ENCODE peak calls at places on chromosome X, in eight cellular contexts. One of them, this sample, is unnamed.

GRCh38 chrX:8237718-8238117 is 66.7 kb upstream of the VCX2 start:
- DNase-seq in NCI-H774: no peak
- DNase-seq in left lung: no peak
- DNase-seq in hypothalamus: no peak
- DNase-seq in smooth muscle cell of the brain vasculature: no peak
- DNase-seq in T1000: no peak
- DNase-seq in EL: no peak
- DNase-seq in stimulated activated CD4-positive, alpha-beta T cell treated with anti-CD3 and anti-CD28 coated beads, Interleukin-1b, Interleukin-23, amount 100 ng/mL, for 24 hours: no peak
- DNase-seq in this sample: no peak

GRCh38 chrX:150459168-150459567 is 96.1 kb downstream of the MAMLD1 start:
- DNase-seq in NCI-H774: no peak
- DNase-seq in left lung: no peak
- DNase-seq in hypothalamus: no peak
- DNase-seq in smooth muscle cell of the brain vasculature: no peak
- DNase-seq in T1000: no peak
- DNase-seq in EL: no peak
- DNase-seq in stimulated activated CD4-positive, alpha-beta T cell treated with anti-CD3 and anti-CD28 coated beads, Interleukin-1b, Interleukin-23, amount 100 ng/mL, for 24 hours: no peak
- DNase-seq in this sample: no peak

GRCh38 chrX:69996102-69996468 is 53.7 kb downstream of the AWAT2 start:
- DNase-seq in NCI-H774: no peak
- DNase-seq in left lung: no peak
- DNase-seq in hypothalamus: no peak
- DNase-seq in smooth muscle cell of the brain vasculature: no peak
- DNase-seq in T1000: no peak
- DNase-seq in EL: no peak
- DNase-seq in stimulated activated CD4-positive, alpha-beta T cell treated with anti-CD3 and anti-CD28 coated beads, Interleukin-1b, Interleukin-23, amount 100 ng/mL, for 24 hours: no peak
- DNase-seq in this sample: no peak

GRCh38 chrX:113833656-113834055 is 750.2 kb upstream of the HTR2C start:
- DNase-seq in NCI-H774: no peak
- DNase-seq in left lung: no peak
- DNase-seq in hypothalamus: no peak
- DNase-seq in smooth muscle cell of the brain vasculature: no peak
- DNase-seq in T1000: no peak
- DNase-seq in EL: no peak
- DNase-seq in stimulated activated CD4-positive, alpha-beta T cell treated with anti-CD3 and anti-CD28 coated beads, Interleukin-1b, Interleukin-23, amount 100 ng/mL, for 24 hours: no peak
- DNase-seq in this sample: no peak

GRCh38 chrX:319579-320125 is 1.1 kb upstream of the GTPBP6 start:
- DNase-seq in NCI-H774: no peak
- DNase-seq in left lung: peak; percentile 88
- DNase-seq in hypothalamus: no peak
- DNase-seq in smooth muscle cell of the brain vasculature: no peak
- DNase-seq in T1000: no peak
- DNase-seq in EL: no peak
- DNase-seq in stimulated activated CD4-positive, alpha-beta T cell treated with anti-CD3 and anti-CD28 coated beads, Interleukin-1b, Interleukin-23, amount 100 ng/mL, for 24 hours: no peak
- DNase-seq in this sample: peak; percentile 49

GRCh38 chrX:9285342-9285771 is 179.5 kb upstream of the TBL1X start:
- DNase-seq in NCI-H774: no peak
- DNase-seq in left lung: no peak
- DNase-seq in hypothalamus: no peak
- DNase-seq in smooth muscle cell of the brain vasculature: no peak
- DNase-seq in T1000: no peak
- DNase-seq in EL: no peak
- DNase-seq in stimulated activated CD4-positive, alpha-beta T cell treated with anti-CD3 and anti-CD28 coated beads, Interleukin-1b, Interleukin-23, amount 100 ng/mL, for 24 hours: peak; percentile 36
- DNase-seq in this sample: no peak

GRCh38 chrX:129600981-129601424 is 53.8 kb downstream of the APLN start:
- DNase-seq in NCI-H774: peak; percentile 15
- DNase-seq in left lung: no peak
- DNase-seq in hypothalamus: peak; percentile 1
- DNase-seq in smooth muscle cell of the brain vasculature: no peak
- DNase-seq in T1000: no peak
- DNase-seq in EL: peak; percentile 26
- DNase-seq in stimulated activated CD4-positive, alpha-beta T cell treated with anti-CD3 and anti-CD28 coated beads, Interleukin-1b, Interleukin-23, amount 100 ng/mL, for 24 hours: no peak
- DNase-seq in this sample: no peak

GRCh38 chrX:46461653-46462191 is 83.5 kb downstream of the ZNF674 start:
- DNase-seq in NCI-H774: no peak
- DNase-seq in left lung: no peak
- DNase-seq in hypothalamus: no peak
- DNase-seq in smooth muscle cell of the brain vasculature: no peak
- DNase-seq in T1000: no peak
- DNase-seq in EL: no peak
- DNase-seq in stimulated activated CD4-positive, alpha-beta T cell treated with anti-CD3 and anti-CD28 coated beads, Interleukin-1b, Interleukin-23, amount 100 ng/mL, for 24 hours: no peak
- DNase-seq in this sample: no peak

GRCh38 chrX:129786210-129786651 is 6.5 kb downstream of the SASH3 start:
- DNase-seq in NCI-H774: no peak
- DNase-seq in left lung: no peak
- DNase-seq in hypothalamus: no peak
- DNase-seq in smooth muscle cell of the brain vasculature: no peak
- DNase-seq in T1000: no peak
- DNase-seq in EL: no peak
- DNase-seq in stimulated activated CD4-positive, alpha-beta T cell treated with anti-CD3 and anti-CD28 coated beads, Interleukin-1b, Interleukin-23, amount 100 ng/mL, for 24 hours: no peak
- DNase-seq in this sample: no peak

GRCh38 chrX:11533211-11533651 is 132.5 kb downstream of the ARHGAP6 start:
- DNase-seq in NCI-H774: peak; percentile 60
- DNase-seq in left lung: no peak
- DNase-seq in hypothalamus: no peak
- DNase-seq in smooth muscle cell of the brain vasculature: peak; percentile 37
- DNase-seq in T1000: no peak
- DNase-seq in EL: peak; percentile 64
- DNase-seq in stimulated activated CD4-positive, alpha-beta T cell treated with anti-CD3 and anti-CD28 coated beads, Interleukin-1b, Interleukin-23, amount 100 ng/mL, for 24 hours: no peak
- DNase-seq in this sample: no peak

GRCh38 chrX:120750381-120750780 is 120.5 kb upstream of the C1GALT1C1 start:
- DNase-seq in NCI-H774: no peak
- DNase-seq in left lung: no peak
- DNase-seq in hypothalamus: no peak
- DNase-seq in smooth muscle cell of the brain vasculature: no peak
- DNase-seq in T1000: no peak
- DNase-seq in EL: no peak
- DNase-seq in stimulated activated CD4-positive, alpha-beta T cell treated with anti-CD3 and anti-CD28 coated beads, Interleukin-1b, Interleukin-23, amount 100 ng/mL, for 24 hours: no peak
- DNase-seq in this sample: no peak

GRCh38 chrX:134482371-134482770 is 22.4 kb downstream of the HPRT1 start:
- DNase-seq in NCI-H774: no peak
- DNase-seq in left lung: no peak
- DNase-seq in hypothalamus: no peak
- DNase-seq in smooth muscle cell of the brain vasculature: no peak
- DNase-seq in T1000: no peak
- DNase-seq in EL: no peak
- DNase-seq in stimulated activated CD4-positive, alpha-beta T cell treated with anti-CD3 and anti-CD28 coated beads, Interleukin-1b, Interleukin-23, amount 100 ng/mL, for 24 hours: no peak
- DNase-seq in this sample: no peak

GRCh38 chrX:3811331-3812311 is 98.2 kb upstream of the PRKX start:
- DNase-seq in NCI-H774: no peak
- DNase-seq in left lung: no peak
- DNase-seq in hypothalamus: no peak
- DNase-seq in smooth muscle cell of the brain vasculature: peak; percentile 26
- DNase-seq in T1000: no peak
- DNase-seq in EL: peak; percentile 14
- DNase-seq in stimulated activated CD4-positive, alpha-beta T cell treated with anti-CD3 and anti-CD28 coated beads, Interleukin-1b, Interleukin-23, amount 100 ng/mL, for 24 hours: no peak
- DNase-seq in this sample: peak; percentile 33

GRCh38 chrX:115459883-115460564 is 101.0 kb upstream of the PLS3 start:
- DNase-seq in NCI-H774: no peak
- DNase-seq in left lung: no peak
- DNase-seq in hypothalamus: no peak
- DNase-seq in smooth muscle cell of the brain vasculature: no peak
- DNase-seq in T1000: no peak
- DNase-seq in EL: peak; percentile 2
- DNase-seq in stimulated activated CD4-positive, alpha-beta T cell treated with anti-CD3 and anti-CD28 coated beads, Interleukin-1b, Interleukin-23, amount 100 ng/mL, for 24 hours: no peak
- DNase-seq in this sample: no peak

GRCh38 chrX:44332437-44332836 is 11.0 kb downstream of the EFHC2 start:
- DNase-seq in NCI-H774: no peak
- DNase-seq in left lung: no peak
- DNase-seq in hypothalamus: no peak
- DNase-seq in smooth muscle cell of the brain vasculature: no peak
- DNase-seq in T1000: no peak
- DNase-seq in EL: no peak
- DNase-seq in stimulated activated CD4-positive, alpha-beta T cell treated with anti-CD3 and anti-CD28 coated beads, Interleukin-1b, Interleukin-23, amount 100 ng/mL, for 24 hours: no peak
- DNase-seq in this sample: no peak

GRCh38 chrX:140090800-140091275 is 125.5 kb upstream of the CXorf66 start:
- DNase-seq in NCI-H774: no peak
- DNase-seq in left lung: no peak
- DNase-seq in hypothalamus: no peak
- DNase-seq in smooth muscle cell of the brain vasculature: no peak
- DNase-seq in T1000: no peak
- DNase-seq in EL: no peak
- DNase-seq in stimulated activated CD4-positive, alpha-beta T cell treated with anti-CD3 and anti-CD28 coated beads, Interleukin-1b, Interleukin-23, amount 100 ng/mL, for 24 hours: no peak
- DNase-seq in this sample: no peak

GRCh38 chrX:136767104-136767941 is 13.4 kb downstream of the ARHGEF6 start:
- DNase-seq in NCI-H774: peak; percentile 26
- DNase-seq in left lung: peak; percentile 87
- DNase-seq in hypothalamus: peak; percentile 53
- DNase-seq in smooth muscle cell of the brain vasculature: no peak
- DNase-seq in T1000: peak; percentile 3
- DNase-seq in EL: peak; percentile 61
- DNase-seq in stimulated activated CD4-positive, alpha-beta T cell treated with anti-CD3 and anti-CD28 coated beads, Interleukin-1b, Interleukin-23, amount 100 ng/mL, for 24 hours: no peak
- DNase-seq in this sample: peak; percentile 49

GRCh38 chrX:253451-254297 is 27.5 kb upstream of the PLCXD1 start:
- DNase-seq in NCI-H774: no peak
- DNase-seq in left lung: peak; percentile 63
- DNase-seq in hypothalamus: no peak
- DNase-seq in smooth muscle cell of the brain vasculature: no peak
- DNase-seq in T1000: no peak
- DNase-seq in EL: no peak
- DNase-seq in stimulated activated CD4-positive, alpha-beta T cell treated with anti-CD3 and anti-CD28 coated beads, Interleukin-1b, Interleukin-23, amount 100 ng/mL, for 24 hours: no peak
- DNase-seq in this sample: no peak

GRCh38 chrX:114717921-114718320 is 134.0 kb downstream of the HTR2C start:
- DNase-seq in NCI-H774: no peak
- DNase-seq in left lung: no peak
- DNase-seq in hypothalamus: no peak
- DNase-seq in smooth muscle cell of the brain vasculature: no peak
- DNase-seq in T1000: no peak
- DNase-seq in EL: no peak
- DNase-seq in stimulated activated CD4-positive, alpha-beta T cell treated with anti-CD3 and anti-CD28 coated beads, Interleukin-1b, Interleukin-23, amount 100 ng/mL, for 24 hours: no peak
- DNase-seq in this sample: no peak

GRCh38 chrX:43328358-43328946 is 327.6 kb upstream of the MAOA start:
- DNase-seq in NCI-H774: no peak
- DNase-seq in left lung: no peak
- DNase-seq in hypothalamus: no peak
- DNase-seq in smooth muscle cell of the brain vasculature: no peak
- DNase-seq in T1000: no peak
- DNase-seq in EL: no peak
- DNase-seq in stimulated activated CD4-positive, alpha-beta T cell treated with anti-CD3 and anti-CD28 coated beads, Interleukin-1b, Interleukin-23, amount 100 ng/mL, for 24 hours: no peak
- DNase-seq in this sample: no peak

GRCh38 chrX:103699243-103699642 is 11.5 kb upstream of the TMEM31 start:
- DNase-seq in NCI-H774: no peak
- DNase-seq in left lung: no peak
- DNase-seq in hypothalamus: no peak
- DNase-seq in smooth muscle cell of the brain vasculature: no peak
- DNase-seq in T1000: no peak
- DNase-seq in EL: no peak
- DNase-seq in stimulated activated CD4-positive, alpha-beta T cell treated with anti-CD3 and anti-CD28 coated beads, Interleukin-1b, Interleukin-23, amount 100 ng/mL, for 24 hours: no peak
- DNase-seq in this sample: no peak

GRCh38 chrX:47568656-47569295 is 7.8 kb downstream of the ARAF start:
- DNase-seq in NCI-H774: no peak
- DNase-seq in left lung: no peak
- DNase-seq in hypothalamus: no peak
- DNase-seq in smooth muscle cell of the brain vasculature: no peak
- DNase-seq in T1000: no peak
- DNase-seq in EL: peak; percentile 11
- DNase-seq in stimulated activated CD4-positive, alpha-beta T cell treated with anti-CD3 and anti-CD28 coated beads, Interleukin-1b, Interleukin-23, amount 100 ng/mL, for 24 hours: no peak
- DNase-seq in this sample: no peak

GRCh38 chrX:15814811-15815210 is 24.5 kb downstream of the ZRSR2 start:
- DNase-seq in NCI-H774: no peak
- DNase-seq in left lung: no peak
- DNase-seq in hypothalamus: no peak
- DNase-seq in smooth muscle cell of the brain vasculature: no peak
- DNase-seq in T1000: no peak
- DNase-seq in EL: no peak
- DNase-seq in stimulated activated CD4-positive, alpha-beta T cell treated with anti-CD3 and anti-CD28 coated beads, Interleukin-1b, Interleukin-23, amount 100 ng/mL, for 24 hours: no peak
- DNase-seq in this sample: no peak

GRCh38 chrX:115023139-115023538 is 5.7 kb upstream of the IL13RA2 start:
- DNase-seq in NCI-H774: no peak
- DNase-seq in left lung: no peak
- DNase-seq in hypothalamus: no peak
- DNase-seq in smooth muscle cell of the brain vasculature: no peak
- DNase-seq in T1000: no peak
- DNase-seq in EL: peak; percentile 73
- DNase-seq in stimulated activated CD4-positive, alpha-beta T cell treated with anti-CD3 and anti-CD28 coated beads, Interleukin-1b, Interleukin-23, amount 100 ng/mL, for 24 hours: no peak
- DNase-seq in this sample: no peak

GRCh38 chrX:789096-789495 is 158.5 kb downstream of the SHOX start:
- DNase-seq in NCI-H774: no peak
- DNase-seq in left lung: no peak
- DNase-seq in hypothalamus: no peak
- DNase-seq in smooth muscle cell of the brain vasculature: no peak
- DNase-seq in T1000: no peak
- DNase-seq in EL: no peak
- DNase-seq in stimulated activated CD4-positive, alpha-beta T cell treated with anti-CD3 and anti-CD28 coated beads, Interleukin-1b, Interleukin-23, amount 100 ng/mL, for 24 hours: no peak
- DNase-seq in this sample: no peak

GRCh38 chrX:24241822-24242648 is 71.8 kb downstream of the SUPT20HL2 start:
- DNase-seq in NCI-H774: peak; percentile 6
- DNase-seq in left lung: no peak
- DNase-seq in hypothalamus: no peak
- DNase-seq in smooth muscle cell of the brain vasculature: no peak
- DNase-seq in T1000: no peak
- DNase-seq in EL: peak; percentile 21
- DNase-seq in stimulated activated CD4-positive, alpha-beta T cell treated with anti-CD3 and anti-CD28 coated beads, Interleukin-1b, Interleukin-23, amount 100 ng/mL, for 24 hours: no peak
- DNase-seq in this sample: no peak

GRCh38 chrX:46549914-46550313 is 4.7 kb upstream of the ZNF674 start:
- DNase-seq in NCI-H774: no peak
- DNase-seq in left lung: no peak
- DNase-seq in hypothalamus: no peak
- DNase-seq in smooth muscle cell of the brain vasculature: no peak
- DNase-seq in T1000: no peak
- DNase-seq in EL: no peak
- DNase-seq in stimulated activated CD4-positive, alpha-beta T cell treated with anti-CD3 and anti-CD28 coated beads, Interleukin-1b, Interleukin-23, amount 100 ng/mL, for 24 hours: no peak
- DNase-seq in this sample: no peak

GRCh38 chrX:10109695-10110094 is 47.1 kb upstream of the CLCN4 start:
- DNase-seq in NCI-H774: no peak
- DNase-seq in left lung: no peak
- DNase-seq in hypothalamus: peak; percentile 17
- DNase-seq in smooth muscle cell of the brain vasculature: no peak
- DNase-seq in T1000: no peak
- DNase-seq in EL: no peak
- DNase-seq in stimulated activated CD4-positive, alpha-beta T cell treated with anti-CD3 and anti-CD28 coated beads, Interleukin-1b, Interleukin-23, amount 100 ng/mL, for 24 hours: no peak
- DNase-seq in this sample: peak; percentile 45

GRCh38 chrX:35439042-35439639 is 359.0 kb upstream of the MAGEB16 start:
- DNase-seq in NCI-H774: no peak
- DNase-seq in left lung: no peak
- DNase-seq in hypothalamus: no peak
- DNase-seq in smooth muscle cell of the brain vasculature: no peak
- DNase-seq in T1000: no peak
- DNase-seq in EL: no peak
- DNase-seq in stimulated activated CD4-positive, alpha-beta T cell treated with anti-CD3 and anti-CD28 coated beads, Interleukin-1b, Interleukin-23, amount 100 ng/mL, for 24 hours: no peak
- DNase-seq in this sample: no peak

GRCh38 chrX:116862340-116862739 is 399.6 kb upstream of the CT83 start:
- DNase-seq in NCI-H774: no peak
- DNase-seq in left lung: no peak
- DNase-seq in hypothalamus: no peak
- DNase-seq in smooth muscle cell of the brain vasculature: no peak
- DNase-seq in T1000: no peak
- DNase-seq in EL: no peak
- DNase-seq in stimulated activated CD4-positive, alpha-beta T cell treated with anti-CD3 and anti-CD28 coated beads, Interleukin-1b, Interleukin-23, amount 100 ng/mL, for 24 hours: no peak
- DNase-seq in this sample: no peak

GRCh38 chrX:132071260-132071659 is 48.2 kb downstream of the STK26 start:
- DNase-seq in NCI-H774: no peak
- DNase-seq in left lung: no peak
- DNase-seq in hypothalamus: no peak
- DNase-seq in smooth muscle cell of the brain vasculature: no peak
- DNase-seq in T1000: no peak
- DNase-seq in EL: no peak
- DNase-seq in stimulated activated CD4-positive, alpha-beta T cell treated with anti-CD3 and anti-CD28 coated beads, Interleukin-1b, Interleukin-23, amount 100 ng/mL, for 24 hours: no peak
- DNase-seq in this sample: no peak

GRCh38 chrX:23861215-23861896 is 46.4 kb downstream of the APOO start:
- DNase-seq in NCI-H774: no peak
- DNase-seq in left lung: no peak
- DNase-seq in hypothalamus: no peak
- DNase-seq in smooth muscle cell of the brain vasculature: no peak
- DNase-seq in T1000: no peak
- DNase-seq in EL: no peak
- DNase-seq in stimulated activated CD4-positive, alpha-beta T cell treated with anti-CD3 and anti-CD28 coated beads, Interleukin-1b, Interleukin-23, amount 100 ng/mL, for 24 hours: no peak
- DNase-seq in this sample: no peak

GRCh38 chrX:69324851-69325250 is 159.6 kb upstream of the PJA1 start:
- DNase-seq in NCI-H774: no peak
- DNase-seq in left lung: no peak
- DNase-seq in hypothalamus: no peak
- DNase-seq in smooth muscle cell of the brain vasculature: no peak
- DNase-seq in T1000: no peak
- DNase-seq in EL: no peak
- DNase-seq in stimulated activated CD4-positive, alpha-beta T cell treated with anti-CD3 and anti-CD28 coated beads, Interleukin-1b, Interleukin-23, amount 100 ng/mL, for 24 hours: no peak
- DNase-seq in this sample: no peak

GRCh38 chrX:78822157-78822683 is 74.7 kb downstream of the LPAR4 start:
- DNase-seq in NCI-H774: no peak
- DNase-seq in left lung: no peak
- DNase-seq in hypothalamus: no peak
- DNase-seq in smooth muscle cell of the brain vasculature: no peak
- DNase-seq in T1000: no peak
- DNase-seq in EL: no peak
- DNase-seq in stimulated activated CD4-positive, alpha-beta T cell treated with anti-CD3 and anti-CD28 coated beads, Interleukin-1b, Interleukin-23, amount 100 ng/mL, for 24 hours: no peak
- DNase-seq in this sample: no peak